ENCODE peak calls at places on chromosomes 16 and 17, in five cellular contexts. G is cardiac fibroblast, I is colonic mucosa, D is NT2/D1, V is lung. W is an unnamed sample.

GRCh38 chr16:57023541-57024249 is 34.3 kb downstream of the NLRC5 start:
- DNase-seq in D (no peak), I (no peak), G (no peak), V (no peak), W (no peak)

GRCh38 chr16:19223235-19223847 is 55.3 kb downstream of the SYT17 start:
- DNase-seq in V (no peak), G (peak), I (peak), D (peak), W (peak)

GRCh38 chr16:1485847-1486496 is 2.8 kb downstream of the PTX4 start:
- DNase-seq in D (no peak), G (no peak), I (no peak), V (no peak), W (no peak)

GRCh38 chr16:68826652-68827051 is 16.7 kb upstream of the TANGO6 start:
- DNase-seq in I (no peak), D (no peak), G (no peak), V (no peak), W (no peak)

GRCh38 chr16:11901091-11901490 is 14.7 kb downstream of the GSPT1 start:
- DNase-seq in D (no peak), V (no peak), G (peak), I (no peak), W (no peak)

GRCh38 chr16:29290631-29291247 is 115.8 kb downstream of the NPIPB11 start:
- DNase-seq in I (peak), D (peak), V (peak), G (peak), W (peak)

GRCh38 chr16:50558913-50559312 is 10.7 kb downstream of the NKD1 start:
- DNase-seq in I (no peak), D (no peak), G (no peak), V (no peak), W (no peak)

GRCh38 chr17:14330492-14330920 is 29.6 kb downstream of the HS3ST3B1 start:
- DNase-seq in G (no peak), V (peak), I (no peak), D (no peak), W (no peak)

GRCh38 chr17:40106760-40107265 is 6.4 kb upstream of the NR1D1 start:
- DNase-seq in D (no peak), G (no peak), V (no peak), I (no peak), W (no peak)

GRCh38 chr17:77404812-77405581 is 264.2 kb downstream of the SEC14L1 start:
- DNase-seq in V (peak), I (peak), G (peak), D (no peak), W (no peak)

GRCh38 chr17:16994626-16995025 is 22.7 kb upstream of the TNFRSF13B start:
- DNase-seq in V (no peak), D (no peak), G (no peak), I (no peak), W (no peak)

GRCh38 chr16:80739523-80739922 is 64.9 kb downstream of the CDYL2 start:
- DNase-seq in G (no peak), V (no peak), I (no peak), D (no peak), W (no peak)

GRCh38 chr16:11005611-11005975 is 61.2 kb downstream of the CLEC16A start:
- DNase-seq in I (no peak), G (peak), D (no peak), V (no peak), W (no peak)

GRCh38 chr17:80671039-80671822 is 126.6 kb downstream of the RPTOR start:
- DNase-seq in G (no peak), I (no peak), V (no peak), D (no peak), W (no peak)

GRCh38 chr17:43667506-43668438 is 6.0 kb upstream of the MEOX1 start:
- DNase-seq in V (no peak), D (no peak), G (peak), I (no peak), W (no peak)

GRCh38 chr17:77728022-77728671 is 230.4 kb upstream of the TNRC6C start:
- DNase-seq in G (peak), D (no peak), I (peak), V (no peak), W (no peak)

GRCh38 chr17:58046230-58047094 is 36.8 kb upstream of the DYNLL2 start:
- DNase-seq in G (no peak), I (no peak), V (no peak), D (no peak), W (peak)

GRCh38 chr16:57000271-57001025 is 11.1 kb downstream of the NLRC5 start:
- DNase-seq in G (peak), V (no peak), I (no peak), D (no peak), W (no peak)

GRCh38 chr17:68771867-68772515 is 170.8 kb upstream of the FAM20A start:
- DNase-seq in D (peak), I (peak), G (peak), V (no peak), W (no peak)

GRCh38 chr17:2745317-2746037 is 4.0 kb downstream of the CCDC92B start:
- DNase-seq in G (no peak), V (no peak), D (no peak), I (no peak), W (no peak)

GRCh38 chr17:58759522-58759921 is 3.9 kb downstream of the PPM1E start:
- DNase-seq in D (no peak), G (no peak), I (no peak), V (no peak), W (no peak)

GRCh38 chr16:25063102-25063501 is 47.9 kb upstream of the ARHGAP17 start:
- DNase-seq in D (no peak), I (no peak), V (no peak), G (no peak), W (no peak)

GRCh38 chr16:85808926-85809325 is 9.4 kb downstream of the COX4I1 start:
- DNase-seq in I (no peak), G (no peak), V (no peak), D (no peak), W (no peak)

GRCh38 chr17:47696717-47697642 is 3.0 kb downstream of the TBKBP1 start:
- DNase-seq in V (no peak), D (no peak), G (no peak), I (no peak), W (no peak)

GRCh38 chr17:77375917-77376651 is 235.3 kb downstream of the SEC14L1 start:
- DNase-seq in D (no peak), V (no peak), G (peak), I (no peak), W (no peak)

GRCh38 chr16:11057696-11058345 is 113.5 kb downstream of the CLEC16A start:
- DNase-seq in V (no peak), D (no peak), G (no peak), I (no peak), W (no peak)

GRCh38 chr16:11256657-11257130 is 690 bp upstream of the SOCS1 start:
- DNase-seq in I (peak), V (peak), G (peak), D (no peak), W (no peak)

GRCh38 chr17:59829217-59830006 is 63.3 kb downstream of the TUBD1 start:
- DNase-seq in G (peak), V (no peak), I (peak), D (no peak), W (no peak)

GRCh38 chr16:55248494-55248893 is 75.5 kb upstream of the IRX6 start:
- DNase-seq in I (peak), G (no peak), D (no peak), V (no peak), W (no peak)

GRCh38 chr17:34259151-34259550 is 4.1 kb downstream of the CCL2 start:
- DNase-seq in D (no peak), G (peak), I (no peak), V (no peak), W (no peak)

GRCh38 chr17:35733366-35733765 is 1.9 kb downstream of the RASL10B start:
- DNase-seq in I (no peak), D (no peak), V (no peak), G (no peak), W (no peak)

GRCh38 chr17:35730400-35731005 is 936 bp upstream of the RASL10B start:
- DNase-seq in G (no peak), D (no peak), V (no peak), I (no peak), W (no peak)

GRCh38 chr17:35731239-35731931 is at the start of gene RASL10B:
- DNase-seq in I (no peak), D (no peak), V (no peak), G (peak), W (no peak)

GRCh38 chr17:35732806-35733136 is 1.3 kb downstream of the RASL10B start:
- DNase-seq in V (no peak), D (no peak), G (no peak), I (no peak), W (no peak)

DNA sequence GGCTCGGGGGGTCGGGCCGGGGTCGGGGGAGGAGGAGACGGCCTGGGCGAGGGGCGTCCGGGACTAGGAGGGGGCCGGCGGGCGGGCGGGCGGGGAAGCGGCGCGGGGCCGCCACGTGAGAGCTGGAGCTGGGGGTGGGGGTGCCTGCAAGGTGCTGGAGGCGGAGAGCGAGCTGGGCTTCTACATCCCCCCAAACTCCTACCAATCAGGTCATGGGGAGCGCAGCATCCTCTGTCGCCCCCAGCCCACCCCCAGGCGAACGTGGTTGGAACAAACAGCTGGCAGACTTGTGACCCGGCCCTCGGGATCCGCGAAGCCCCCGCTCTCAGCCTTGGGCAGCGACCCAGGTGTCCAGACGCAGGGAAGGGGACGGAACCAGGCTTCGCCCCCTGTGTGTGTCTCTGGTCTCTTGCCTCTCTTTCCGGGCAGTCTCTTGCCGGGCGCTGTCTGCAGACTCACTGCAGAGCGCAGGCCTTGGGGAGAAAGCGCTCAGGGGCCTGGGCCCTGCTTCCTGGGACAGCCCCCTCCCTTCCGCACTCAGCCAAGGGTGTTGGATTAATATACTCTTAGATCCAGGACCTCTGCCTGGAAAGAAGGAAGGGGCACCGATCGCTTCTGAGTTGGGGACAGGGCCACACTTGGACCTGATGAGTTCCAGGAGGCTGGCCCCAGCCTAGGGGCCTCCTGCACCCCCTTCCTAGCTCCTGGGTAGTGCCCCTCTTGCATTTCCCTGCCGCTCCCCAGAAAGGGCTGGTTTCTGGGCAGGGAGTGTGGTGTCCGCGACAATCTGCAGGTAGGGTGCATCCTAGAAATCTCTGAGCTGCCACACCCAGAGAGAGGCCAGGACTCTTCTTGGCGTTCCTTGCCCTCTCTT is 730 bp downstream of the RASL10B start:
- DNase-seq in G (no peak), V (no peak), D (no peak), I (no peak), W (peak)
- H3K4me3 ChIP-seq in G (peak), V (peak), D (peak), I (peak), W (peak)

GRCh38 chr17:70050931-70051330 is 24.1 kb upstream of the KCNJ16 start:
- DNase-seq in G (no peak), D (no peak), I (no peak), V (no peak), W (no peak)

GRCh38 chr17:70050192-70050591 is 24.8 kb upstream of the KCNJ16 start:
- DNase-seq in G (peak), V (no peak), I (no peak), D (no peak), W (no peak)

GRCh38 chr17:70054961-70055360 is 20.1 kb upstream of the KCNJ16 start:
- DNase-seq in V (no peak), I (no peak), D (no peak), G (no peak), W (no peak)

GRCh38 chr17:70048020-70048419 is 27.0 kb upstream of the KCNJ16 start:
- DNase-seq in I (no peak), D (no peak), G (no peak), V (no peak), W (no peak)

DNA sequence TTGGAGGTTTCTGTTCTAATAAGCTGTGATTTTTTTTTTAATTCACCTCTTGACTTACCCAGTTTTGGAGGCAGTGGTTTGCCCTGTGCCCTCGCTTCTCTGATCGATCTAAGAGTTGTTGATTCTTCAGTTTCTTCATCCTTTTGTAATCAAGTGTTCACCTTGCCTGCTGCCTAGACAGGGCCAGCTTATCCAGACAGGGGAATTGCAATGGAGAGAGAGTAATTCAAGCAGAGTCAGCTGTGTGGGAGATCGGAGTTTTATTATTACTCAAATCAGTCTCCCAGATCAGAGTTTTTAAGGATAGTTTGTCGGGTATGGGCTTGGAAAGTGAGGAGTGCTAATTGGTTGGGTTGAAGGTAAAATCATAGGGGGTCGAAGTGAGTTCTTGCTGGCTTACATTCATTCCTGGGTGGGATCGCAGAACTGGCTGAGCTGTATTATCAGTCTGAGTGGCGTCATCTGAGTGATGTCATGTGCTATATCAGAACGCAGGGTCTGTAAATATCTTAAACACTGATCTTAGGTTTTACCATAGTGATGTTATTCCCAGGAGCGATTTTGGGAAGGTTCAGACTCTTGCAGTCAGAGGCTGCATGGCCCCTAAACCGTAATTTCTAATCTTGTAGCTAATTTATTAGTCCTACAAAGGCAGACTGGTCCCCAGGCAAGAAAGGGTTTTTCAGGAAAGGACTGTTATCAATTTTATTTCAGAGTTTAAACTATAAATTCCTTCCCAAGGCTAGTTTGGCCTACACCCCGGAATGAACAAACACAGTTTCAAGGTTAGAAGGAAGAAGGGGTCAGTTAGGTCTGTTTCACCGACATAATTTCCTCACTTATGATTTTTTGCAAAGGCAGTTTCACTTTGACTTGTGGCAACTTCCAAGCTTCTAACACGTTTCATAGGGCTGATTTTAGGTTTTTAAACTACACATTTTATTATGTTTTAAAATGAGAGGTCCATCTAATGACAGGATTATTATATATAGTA is 21.5 kb upstream of the KCNJ16 start:
- DNase-seq in V (no peak), D (no peak), G (no peak), I (no peak), W (no peak)
- H3K4me3 ChIP-seq in V (no peak), D (no peak), G (peak), I (no peak), W (no peak)

DNA sequence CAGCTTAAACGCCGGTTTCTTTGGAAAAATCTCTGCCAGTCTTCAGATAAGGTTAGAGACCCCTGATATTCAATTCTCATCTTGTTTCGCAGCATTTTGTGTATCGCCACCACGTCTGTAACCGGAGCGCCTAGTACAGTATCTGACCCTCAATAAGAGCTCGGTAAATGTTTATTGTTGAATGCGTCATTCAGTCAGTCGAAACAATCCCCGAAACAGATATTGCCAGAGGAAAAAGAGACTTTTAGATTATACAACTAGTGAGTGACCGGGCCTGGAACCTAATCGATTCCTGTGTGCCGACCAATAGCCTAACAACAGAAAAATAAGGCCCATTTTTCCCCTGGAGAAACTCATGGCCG is 626 bp downstream of the PELP1 start:
- DNase-seq in G (no peak), I (no peak), D (no peak), V (no peak), W (no peak)
- H3K4me3 ChIP-seq in G (peak), I (peak), D (peak), V (peak), W (peak)

GRCh38 chr16:30354423-30355143 is 525 bp downstream of the CD2BP2 start:
- DNase-seq in G (no peak), V (no peak), I (peak), D (no peak), W (no peak)

GRCh38 chr16:30351586-30352419 is 3.3 kb downstream of the CD2BP2 start:
- DNase-seq in I (peak), D (no peak), V (peak), G (peak), W (no peak)

GRCh38 chr16:30355144-30355953 is at the start of gene CD2BP2:
- DNase-seq in D (peak), G (peak), I (peak), V (peak), W (peak)

GRCh38 chr16:30352488-30353401 is 2.4 kb downstream of the CD2BP2 start:
- DNase-seq in G (no peak), D (no peak), I (no peak), V (no peak), W (no peak)

GRCh38 chr16:30353438-30354129 is 1.5 kb downstream of the CD2BP2 start:
- DNase-seq in I (no peak), D (no peak), V (no peak), G (no peak), W (no peak)
- H3K4me3 ChIP-seq in I (peak), D (no peak), V (no peak), G (peak), W (no peak)

W was measured in H1.